ENCODE peak calls at places on chromosome 11, in four cellular contexts. V is sigmoid colon; R is GM23248; O is stimulated activated CD4-positive, alpha-beta T cell treated with anti-CD3 and anti-CD28 coated beads, Interleukin-2, amount 100 ng/mL, for 48 hours. F is an unnamed sample.

GRCh38 chr11:12259956-12260355 is 117.4 kb upstream of the PARVA start:
- DNase-seq in V (no peak), R (no peak), O (no peak), F (no peak)

GRCh38 chr11:114060402-114061052 is 1.0 kb downstream of the ZBTB16 start:
- DNase-seq in V (peak; percentile 75), R (peak; percentile 57), O (no peak), F (no peak)

GRCh38 chr11:33310720-33311500 is 53.7 kb downstream of the HIPK3 start:
- DNase-seq in V (no peak), R (no peak), O (no peak), F (no peak)

GRCh38 chr11:76560219-76560618 is 110.3 kb downstream of the LRRC32 start:
- DNase-seq in V (no peak), R (peak; percentile 65), O (no peak), F (no peak)

GRCh38 chr11:102347526-102348331 is 715 bp downstream of the BIRC2 start:
- DNase-seq in V (no peak), R (peak; percentile 78), O (no peak), F (no peak)

GRCh38 chr11:2273771-2274170 is 3.4 kb upstream of the ASCL2 start:
- DNase-seq in V (peak; percentile 15), R (no peak), O (no peak), F (no peak)

GRCh38 chr11:829116-829945 is 1.6 kb downstream of the CRACR2B start:
- DNase-seq in V (no peak), R (no peak), O (no peak), F (no peak)

GRCh38 chr11:123377355-123377754 is 52.7 kb upstream of the GRAMD1B start:
- DNase-seq in V (no peak), R (no peak), O (no peak), F (no peak)

GRCh38 chr11:4991066-4991465 is 3.6 kb upstream of the OR51L1 start:
- DNase-seq in V (no peak), R (peak; percentile 7), O (no peak), F (no peak)

GRCh38 chr11:5380740-5381342 is 2.8 kb upstream of the OR51M1 start:
- DNase-seq in V (no peak), R (peak; percentile 77), O (peak; percentile 19), F (peak; percentile 27)

GRCh38 chr11:118434553-118435232 is 1.6 kb upstream of the KMT2A start:
- DNase-seq in V (peak; percentile 67), R (peak; percentile 73), O (peak; percentile 37), F (no peak)

GRCh38 chr11:76789443-76789719 is 6.2 kb downstream of the TSKU start:
- DNase-seq in V (peak; percentile 19), R (no peak), O (no peak), F (no peak)

GRCh38 chr11:122703541-122704272 is 48.2 kb downstream of the UBASH3B start:
- DNase-seq in V (no peak), R (no peak), O (no peak), F (no peak)

GRCh38 chr11:78030429-78031325 is 7.6 kb upstream of the KCTD14 start:
- DNase-seq in V (peak; percentile 77), R (peak; percentile 41), O (no peak), F (no peak)

GRCh38 chr11:126202646-126203359 is 8.6 kb downstream of the RPUSD4 start:
- DNase-seq in V (no peak), R (no peak), O (no peak), F (no peak)

GRCh38 chr11:45518853-45519545 is 146.4 kb downstream of the CHST1 start:
- DNase-seq in V (peak; percentile 14), R (no peak), O (no peak), F (no peak)

GRCh38 chr11:86551693-86552092 is 120.7 kb downstream of the ME3 start:
- DNase-seq in V (no peak), R (no peak), O (no peak), F (no peak)

GRCh38 chr11:111606986-111607385 is 4.7 kb downstream of the SIK2 start:
- DNase-seq in V (no peak), R (peak; percentile 37), O (no peak), F (no peak)

GRCh38 chr11:84036664-84037194 is 750.6 kb upstream of the CCDC90B start:
- DNase-seq in V (no peak), R (no peak), O (no peak), F (no peak)

GRCh38 chr11:10490398-10491232 is 35.6 kb downstream of the AMPD3 start:
- DNase-seq in V (peak; percentile 91), R (peak; percentile 97), O (no peak), F (no peak)

GRCh38 chr11:69640260-69640994 is 529 bp upstream of the CCND1 start:
- DNase-seq in V (peak; percentile 66), R (peak; percentile 78), O (no peak), F (no peak)

GRCh38 chr11:37230865-37231264 is 632.8 kb upstream of the RAG2 start:
- DNase-seq in V (no peak), R (no peak), O (no peak), F (no peak)

GRCh38 chr11:132024587-132025295 is 654.3 kb downstream of the NTM start:
- DNase-seq in V (no peak), R (peak; percentile 83), O (no peak), F (no peak)

GRCh38 chr11:86535773-86536172 is 136.6 kb downstream of the ME3 start:
- DNase-seq in V (no peak), R (no peak), O (no peak), F (no peak)

F was measured in GM19239.